ENCODE peak calls at places on chromosomes 12 and 14, in eight cellular contexts. One of them, this sample, is unnamed.
A peak's percentile ranks its signal among the peaks of the same experiment; 100 is the strongest.

GRCh38 chr14:50964683-50965390 is 20.6 kb upstream of the PYGL start:
- DNase-seq in amniotic stem cell: peak; percentile 94
- DNase-seq in activated CD8-positive, alpha-beta memory T cell treated with anti-CD3 and anti-CD28 coated beads for 24 hours: no peak
- DNase-seq in ovary: peak; percentile 71
- DNase-seq in BJ: no peak
- DNase-seq in HT-29: peak; percentile 12
- DNase-seq in NCI-H2029: no peak
- DNase-seq in NCI-H2081: peak; percentile 7
- DNase-seq in this sample: no peak

GRCh38 chr12:84785951-84786350 is 126.6 kb downstream of the SLC6A15 start:
- DNase-seq in activated CD8-positive, alpha-beta memory T cell treated with anti-CD3 and anti-CD28 coated beads for 24 hours: no peak
- DNase-seq in HT-29: no peak
- DNase-seq in BJ: peak; percentile 76
- DNase-seq in NCI-H2029: no peak
- DNase-seq in ovary: no peak
- DNase-seq in amniotic stem cell: no peak
- DNase-seq in NCI-H2081: no peak
- DNase-seq in this sample: no peak

GRCh38 chr12:55935742-55936151 is 4.8 kb downstream of the DGKA start:
- DNase-seq in amniotic stem cell: no peak
- DNase-seq in NCI-H2029: no peak
- DNase-seq in ovary: peak; percentile 53
- DNase-seq in HT-29: no peak
- DNase-seq in activated CD8-positive, alpha-beta memory T cell treated with anti-CD3 and anti-CD28 coated beads for 24 hours: peak; percentile 70
- DNase-seq in BJ: no peak
- DNase-seq in NCI-H2081: no peak
- DNase-seq in this sample: no peak

GRCh38 chr12:132190012-132190755 is 45.9 kb downstream of the NOC4L start:
- DNase-seq in ovary: peak; percentile 45
- DNase-seq in NCI-H2081: no peak
- DNase-seq in amniotic stem cell: no peak
- DNase-seq in HT-29: no peak
- DNase-seq in BJ: no peak
- DNase-seq in activated CD8-positive, alpha-beta memory T cell treated with anti-CD3 and anti-CD28 coated beads for 24 hours: no peak
- DNase-seq in NCI-H2029: no peak
- DNase-seq in this sample: no peak

GRCh38 chr12:109772622-109773321 is 59.1 kb downstream of the FAM222A start:
- DNase-seq in BJ: no peak
- DNase-seq in NCI-H2029: no peak
- DNase-seq in activated CD8-positive, alpha-beta memory T cell treated with anti-CD3 and anti-CD28 coated beads for 24 hours: no peak
- DNase-seq in NCI-H2081: no peak
- DNase-seq in ovary: no peak
- DNase-seq in HT-29: no peak
- DNase-seq in amniotic stem cell: no peak
- DNase-seq in this sample: no peak

GRCh38 chr12:42361909-42362706 is 36.1 kb downstream of the PPHLN1 start:
- DNase-seq in NCI-H2081: no peak
- DNase-seq in HT-29: no peak
- DNase-seq in activated CD8-positive, alpha-beta memory T cell treated with anti-CD3 and anti-CD28 coated beads for 24 hours: no peak
- DNase-seq in amniotic stem cell: no peak
- DNase-seq in NCI-H2029: no peak
- DNase-seq in ovary: no peak
- DNase-seq in BJ: no peak
- DNase-seq in this sample: no peak

GRCh38 chr12:57632369-57632897 is 568 bp downstream of the B4GALNT1 start:
- DNase-seq in NCI-H2029: no peak
- DNase-seq in BJ: no peak
- DNase-seq in ovary: peak; percentile 20
- DNase-seq in activated CD8-positive, alpha-beta memory T cell treated with anti-CD3 and anti-CD28 coated beads for 24 hours: peak; percentile 74
- DNase-seq in NCI-H2081: no peak
- DNase-seq in amniotic stem cell: no peak
- DNase-seq in HT-29: no peak
- DNase-seq in this sample: peak; percentile 27

GRCh38 chr12:47964102-47964723 is 817 bp downstream of the TMEM106C start:
- DNase-seq in HT-29: no peak
- DNase-seq in NCI-H2029: no peak
- DNase-seq in NCI-H2081: no peak
- DNase-seq in ovary: peak; percentile 52
- DNase-seq in activated CD8-positive, alpha-beta memory T cell treated with anti-CD3 and anti-CD28 coated beads for 24 hours: no peak
- DNase-seq in amniotic stem cell: no peak
- DNase-seq in BJ: no peak
- DNase-seq in this sample: no peak

GRCh38 chr12:57899010-57899662 is 42.2 kb upstream of the ATP23 start:
- DNase-seq in HT-29: no peak
- DNase-seq in BJ: no peak
- DNase-seq in NCI-H2029: peak; percentile 69
- DNase-seq in NCI-H2081: peak; percentile 34
- DNase-seq in ovary: peak; percentile 67
- DNase-seq in activated CD8-positive, alpha-beta memory T cell treated with anti-CD3 and anti-CD28 coated beads for 24 hours: peak; percentile 90
- DNase-seq in amniotic stem cell: peak; percentile 19
- DNase-seq in this sample: no peak

GRCh38 chr14:97056086-97056485 is 258.9 kb downstream of the VRK1 start:
- DNase-seq in amniotic stem cell: no peak
- DNase-seq in ovary: no peak
- DNase-seq in NCI-H2081: no peak
- DNase-seq in BJ: no peak
- DNase-seq in activated CD8-positive, alpha-beta memory T cell treated with anti-CD3 and anti-CD28 coated beads for 24 hours: peak; percentile 60
- DNase-seq in NCI-H2029: no peak
- DNase-seq in HT-29: no peak
- DNase-seq in this sample: no peak

GRCh38 chr12:117334855-117335587 is 26.4 kb downstream of the NOS1 start:
- DNase-seq in BJ: no peak
- DNase-seq in NCI-H2081: no peak
- DNase-seq in NCI-H2029: no peak
- DNase-seq in HT-29: no peak
- DNase-seq in amniotic stem cell: no peak
- DNase-seq in ovary: no peak
- DNase-seq in activated CD8-positive, alpha-beta memory T cell treated with anti-CD3 and anti-CD28 coated beads for 24 hours: no peak
- DNase-seq in this sample: no peak

GRCh38 chr12:127257366-127257935 is 1009.5 kb upstream of the TMEM132C start:
- DNase-seq in activated CD8-positive, alpha-beta memory T cell treated with anti-CD3 and anti-CD28 coated beads for 24 hours: no peak
- DNase-seq in HT-29: no peak
- DNase-seq in BJ: no peak
- DNase-seq in amniotic stem cell: no peak
- DNase-seq in NCI-H2029: no peak
- DNase-seq in ovary: no peak
- DNase-seq in NCI-H2081: no peak
- DNase-seq in this sample: no peak

GRCh38 chr12:51887476-51888315 is at the start of gene ANKRD33:
- DNase-seq in NCI-H2029: peak; percentile 14
- DNase-seq in BJ: no peak
- DNase-seq in ovary: no peak
- DNase-seq in HT-29: no peak
- DNase-seq in amniotic stem cell: no peak
- DNase-seq in NCI-H2081: no peak
- DNase-seq in activated CD8-positive, alpha-beta memory T cell treated with anti-CD3 and anti-CD28 coated beads for 24 hours: no peak
- DNase-seq in this sample: no peak

GRCh38 chr12:107818984-107819383 is 44.5 kb downstream of the ASCL4 start:
- DNase-seq in ovary: no peak
- DNase-seq in NCI-H2081: no peak
- DNase-seq in amniotic stem cell: peak; percentile 2
- DNase-seq in BJ: peak; percentile 31
- DNase-seq in HT-29: no peak
- DNase-seq in activated CD8-positive, alpha-beta memory T cell treated with anti-CD3 and anti-CD28 coated beads for 24 hours: no peak
- DNase-seq in NCI-H2029: no peak
- DNase-seq in this sample: no peak

GRCh38 chr14:60160422-60160821 is 4.8 kb downstream of the DHRS7 start:
- DNase-seq in NCI-H2081: no peak
- DNase-seq in activated CD8-positive, alpha-beta memory T cell treated with anti-CD3 and anti-CD28 coated beads for 24 hours: no peak
- DNase-seq in BJ: no peak
- DNase-seq in ovary: no peak
- DNase-seq in HT-29: no peak
- DNase-seq in amniotic stem cell: no peak
- DNase-seq in NCI-H2029: no peak
- DNase-seq in this sample: no peak

GRCh38 chr14:84657866-84658385 is 872.0 kb upstream of the FLRT2 start:
- DNase-seq in NCI-H2081: no peak
- DNase-seq in activated CD8-positive, alpha-beta memory T cell treated with anti-CD3 and anti-CD28 coated beads for 24 hours: no peak
- DNase-seq in NCI-H2029: no peak
- DNase-seq in BJ: no peak
- DNase-seq in HT-29: no peak
- DNase-seq in amniotic stem cell: no peak
- DNase-seq in ovary: no peak
- DNase-seq in this sample: no peak

GRCh38 chr12:80443974-80444666 is at the start of gene PTPRQ:
- DNase-seq in HT-29: no peak
- DNase-seq in BJ: peak; percentile 35
- DNase-seq in ovary: no peak
- DNase-seq in NCI-H2029: no peak
- DNase-seq in NCI-H2081: no peak
- DNase-seq in activated CD8-positive, alpha-beta memory T cell treated with anti-CD3 and anti-CD28 coated beads for 24 hours: no peak
- DNase-seq in amniotic stem cell: no peak
- DNase-seq in this sample: no peak

GRCh38 chr14:68775614-68776126 is 17.2 kb downstream of the ZFP36L1 start:
- DNase-seq in BJ: no peak
- DNase-seq in NCI-H2081: no peak
- DNase-seq in HT-29: no peak
- DNase-seq in NCI-H2029: no peak
- DNase-seq in ovary: no peak
- DNase-seq in amniotic stem cell: no peak
- DNase-seq in activated CD8-positive, alpha-beta memory T cell treated with anti-CD3 and anti-CD28 coated beads for 24 hours: peak; percentile 56
- DNase-seq in this sample: no peak

GRCh38 chr12:70686907-70687306 is 49.7 kb upstream of the PTPRB start:
- DNase-seq in NCI-H2029: no peak
- DNase-seq in amniotic stem cell: no peak
- DNase-seq in HT-29: no peak
- DNase-seq in BJ: no peak
- DNase-seq in NCI-H2081: no peak
- DNase-seq in ovary: no peak
- DNase-seq in activated CD8-positive, alpha-beta memory T cell treated with anti-CD3 and anti-CD28 coated beads for 24 hours: no peak
- DNase-seq in this sample: no peak

GRCh38 chr14:85531141-85531593 is 1.2 kb downstream of the FLRT2 start:
- DNase-seq in ovary: peak; percentile 79
- DNase-seq in BJ: no peak
- DNase-seq in NCI-H2029: no peak
- DNase-seq in amniotic stem cell: no peak
- DNase-seq in NCI-H2081: no peak
- DNase-seq in HT-29: no peak
- DNase-seq in activated CD8-positive, alpha-beta memory T cell treated with anti-CD3 and anti-CD28 coated beads for 24 hours: no peak
- DNase-seq in this sample: no peak

GRCh38 chr14:58861546-58861945 is 223.8 kb downstream of the DACT1 start:
- DNase-seq in NCI-H2081: no peak
- DNase-seq in ovary: no peak
- DNase-seq in HT-29: no peak
- DNase-seq in activated CD8-positive, alpha-beta memory T cell treated with anti-CD3 and anti-CD28 coated beads for 24 hours: no peak
- DNase-seq in NCI-H2029: no peak
- DNase-seq in BJ: no peak
- DNase-seq in amniotic stem cell: no peak
- DNase-seq in this sample: no peak

GRCh38 chr14:56202256-56202655 is 84.0 kb downstream of the PELI2 start:
- DNase-seq in BJ: no peak
- DNase-seq in activated CD8-positive, alpha-beta memory T cell treated with anti-CD3 and anti-CD28 coated beads for 24 hours: no peak
- DNase-seq in NCI-H2029: no peak
- DNase-seq in HT-29: no peak
- DNase-seq in NCI-H2081: no peak
- DNase-seq in amniotic stem cell: no peak
- DNase-seq in ovary: no peak
- DNase-seq in this sample: no peak

GRCh38 chr12:62205348-62205747 is 54.9 kb upstream of the USP15 start:
- DNase-seq in BJ: no peak
- DNase-seq in activated CD8-positive, alpha-beta memory T cell treated with anti-CD3 and anti-CD28 coated beads for 24 hours: no peak
- DNase-seq in amniotic stem cell: no peak
- DNase-seq in ovary: no peak
- DNase-seq in HT-29: no peak
- DNase-seq in NCI-H2029: no peak
- DNase-seq in NCI-H2081: no peak
- DNase-seq in this sample: no peak

GRCh38 chr12:124477109-124477915 is 90.1 kb downstream of the NCOR2 start:
- DNase-seq in NCI-H2029: no peak
- DNase-seq in ovary: no peak
- DNase-seq in amniotic stem cell: no peak
- DNase-seq in BJ: no peak
- DNase-seq in HT-29: no peak
- DNase-seq in activated CD8-positive, alpha-beta memory T cell treated with anti-CD3 and anti-CD28 coated beads for 24 hours: no peak
- DNase-seq in NCI-H2081: no peak
- DNase-seq in this sample: no peak

GRCh38 chr12:124386059-124386458 is 91.2 kb downstream of the RFLNA start:
- DNase-seq in HT-29: no peak
- DNase-seq in NCI-H2029: no peak
- DNase-seq in ovary: no peak
- DNase-seq in NCI-H2081: no peak
- DNase-seq in amniotic stem cell: no peak
- DNase-seq in activated CD8-positive, alpha-beta memory T cell treated with anti-CD3 and anti-CD28 coated beads for 24 hours: no peak
- DNase-seq in BJ: no peak
- DNase-seq in this sample: no peak

GRCh38 chr12:101749657-101750056 is 10.4 kb upstream of the SYCP3 start:
- DNase-seq in BJ: no peak
- DNase-seq in activated CD8-positive, alpha-beta memory T cell treated with anti-CD3 and anti-CD28 coated beads for 24 hours: no peak
- DNase-seq in NCI-H2029: no peak
- DNase-seq in HT-29: no peak
- DNase-seq in NCI-H2081: no peak
- DNase-seq in amniotic stem cell: no peak
- DNase-seq in ovary: no peak
- DNase-seq in this sample: no peak

GRCh38 chr14:73472182-73473114 is 14.1 kb upstream of the NUMB start:
- DNase-seq in HT-29: peak; percentile 66
- DNase-seq in BJ: no peak
- DNase-seq in ovary: no peak
- DNase-seq in amniotic stem cell: peak; percentile 46
- DNase-seq in NCI-H2081: peak; percentile 64
- DNase-seq in NCI-H2029: peak; percentile 39
- DNase-seq in activated CD8-positive, alpha-beta memory T cell treated with anti-CD3 and anti-CD28 coated beads for 24 hours: no peak
- DNase-seq in this sample: no peak

GRCh38 chr14:105346880-105347586 is 32.5 kb downstream of the PACS2 start:
- DNase-seq in activated CD8-positive, alpha-beta memory T cell treated with anti-CD3 and anti-CD28 coated beads for 24 hours: no peak
- DNase-seq in BJ: no peak
- DNase-seq in amniotic stem cell: no peak
- DNase-seq in ovary: no peak
- DNase-seq in NCI-H2081: no peak
- DNase-seq in NCI-H2029: no peak
- DNase-seq in HT-29: no peak
- DNase-seq in this sample: no peak

GRCh38 chr12:6631549-6631961 is 4.2 kb downstream of the LPAR5 start:
- DNase-seq in NCI-H2081: no peak
- DNase-seq in BJ: no peak
- DNase-seq in activated CD8-positive, alpha-beta memory T cell treated with anti-CD3 and anti-CD28 coated beads for 24 hours: no peak
- DNase-seq in ovary: no peak
- DNase-seq in HT-29: no peak
- DNase-seq in NCI-H2029: no peak
- DNase-seq in amniotic stem cell: no peak
- DNase-seq in this sample: no peak

GRCh38 chr12:94150483-94151225 is 2.3 kb downstream of the PLXNC1 start:
- DNase-seq in amniotic stem cell: no peak
- DNase-seq in ovary: peak; percentile 54
- DNase-seq in activated CD8-positive, alpha-beta memory T cell treated with anti-CD3 and anti-CD28 coated beads for 24 hours: peak; percentile 79
- DNase-seq in BJ: no peak
- DNase-seq in HT-29: no peak
- DNase-seq in NCI-H2081: peak; percentile 26
- DNase-seq in NCI-H2029: no peak
- DNase-seq in this sample: no peak

GRCh38 chr12:95740751-95741150 is 49.8 kb downstream of the NTN4 start:
- DNase-seq in NCI-H2081: peak; percentile 12
- DNase-seq in ovary: no peak
- DNase-seq in BJ: no peak
- DNase-seq in activated CD8-positive, alpha-beta memory T cell treated with anti-CD3 and anti-CD28 coated beads for 24 hours: no peak
- DNase-seq in NCI-H2029: no peak
- DNase-seq in HT-29: no peak
- DNase-seq in amniotic stem cell: no peak
- DNase-seq in this sample: no peak

GRCh38 chr12:82593901-82594396 is 92.8 kb upstream of the TMTC2 start:
- DNase-seq in NCI-H2029: no peak
- DNase-seq in NCI-H2081: no peak
- DNase-seq in HT-29: no peak
- DNase-seq in activated CD8-positive, alpha-beta memory T cell treated with anti-CD3 and anti-CD28 coated beads for 24 hours: no peak
- DNase-seq in BJ: no peak
- DNase-seq in ovary: no peak
- DNase-seq in amniotic stem cell: no peak
- DNase-seq in this sample: no peak

GRCh38 chr14:68986926-68987652 is 8.0 kb upstream of the ACTN1 start:
- DNase-seq in amniotic stem cell: no peak
- DNase-seq in HT-29: no peak
- DNase-seq in ovary: no peak
- DNase-seq in NCI-H2029: no peak
- DNase-seq in NCI-H2081: no peak
- DNase-seq in BJ: no peak
- DNase-seq in activated CD8-positive, alpha-beta memory T cell treated with anti-CD3 and anti-CD28 coated beads for 24 hours: no peak
- DNase-seq in this sample: no peak

GRCh38 chr12:67853204-67853603 is 136.0 kb upstream of the IFNG-AS1 start:
- DNase-seq in amniotic stem cell: no peak
- DNase-seq in ovary: no peak
- DNase-seq in activated CD8-positive, alpha-beta memory T cell treated with anti-CD3 and anti-CD28 coated beads for 24 hours: no peak
- DNase-seq in BJ: peak; percentile 56
- DNase-seq in HT-29: no peak
- DNase-seq in NCI-H2029: no peak
- DNase-seq in NCI-H2081: no peak
- DNase-seq in this sample: no peak